ENCODE peak calls at places on chromosomes 2 and 18, in five cellular contexts. One of them, this sample, is unnamed.

GRCh38 chr2:27907547-27907946 is 17.0 kb downstream of the BABAM2 start:
- DNase-seq in frontal cortex: no peak
- DNase-seq in sciatic nerve: no peak
- DNase-seq in LoVo: no peak
- DNase-seq in NCI-H1105: no peak
- DNase-seq in this sample: no peak

GRCh38 chr2:177783835-177784448 is 288.6 kb downstream of the PDE11A start:
- DNase-seq in sciatic nerve: no peak
- DNase-seq in frontal cortex: no peak
- DNase-seq in LoVo: no peak
- DNase-seq in NCI-H1105: no peak
- DNase-seq in this sample: no peak

GRCh38 chr2:171319164-171319810 is 114.5 kb downstream of the METTL8 start:
- DNase-seq in NCI-H1105: no peak
- DNase-seq in LoVo: no peak
- DNase-seq in sciatic nerve: no peak
- DNase-seq in frontal cortex: no peak
- DNase-seq in this sample: no peak

GRCh38 chr2:157302492-157303099 is 23.0 kb downstream of the ERMN start:
- DNase-seq in frontal cortex: peak
- DNase-seq in sciatic nerve: no peak
- DNase-seq in NCI-H1105: peak
- DNase-seq in LoVo: peak
- DNase-seq in this sample: peak

GRCh38 chr2:119126650-119127049 is 31.9 kb downstream of the C1QL2 start:
- DNase-seq in frontal cortex: no peak
- DNase-seq in LoVo: peak
- DNase-seq in NCI-H1105: no peak
- DNase-seq in sciatic nerve: no peak
- DNase-seq in this sample: peak

GRCh38 chr18:59846814-59847490 is 52.8 kb upstream of the PMAIP1 start:
- DNase-seq in frontal cortex: peak
- DNase-seq in sciatic nerve: no peak
- DNase-seq in NCI-H1105: no peak
- DNase-seq in LoVo: peak
- DNase-seq in this sample: no peak

GRCh38 chr2:120531863-120532600 is 186.1 kb downstream of the INHBB start:
- DNase-seq in frontal cortex: no peak
- DNase-seq in LoVo: no peak
- DNase-seq in sciatic nerve: no peak
- DNase-seq in NCI-H1105: no peak
- DNase-seq in this sample: no peak

GRCh38 chr18:12408247-12408869 is 629 bp downstream of the PRELID3A start:
- DNase-seq in NCI-H1105: no peak
- DNase-seq in sciatic nerve: peak
- DNase-seq in LoVo: no peak
- DNase-seq in frontal cortex: no peak
- DNase-seq in this sample: no peak

GRCh38 chr18:9673296-9674251 is 34.5 kb upstream of the RAB31 start:
- DNase-seq in frontal cortex: no peak
- DNase-seq in sciatic nerve: no peak
- DNase-seq in NCI-H1105: no peak
- DNase-seq in LoVo: peak
- DNase-seq in this sample: peak

GRCh38 chr18:32771169-32771751 is 1.6 kb downstream of the KLHL14 start:
- DNase-seq in NCI-H1105: peak
- DNase-seq in LoVo: no peak
- DNase-seq in frontal cortex: peak
- DNase-seq in sciatic nerve: peak
- DNase-seq in this sample: no peak

GRCh38 chr18:57575542-57575941 is 11.0 kb downstream of the FECH start:
- DNase-seq in sciatic nerve: no peak
- DNase-seq in NCI-H1105: no peak
- DNase-seq in frontal cortex: no peak
- DNase-seq in LoVo: no peak
- DNase-seq in this sample: no peak

GRCh38 chr2:25230626-25231311 is 62.4 kb upstream of the POMC start:
- DNase-seq in frontal cortex: no peak
- DNase-seq in sciatic nerve: no peak
- DNase-seq in NCI-H1105: no peak
- DNase-seq in LoVo: no peak
- DNase-seq in this sample: no peak

GRCh38 chr2:198973181-198973580 is 484.6 kb downstream of the SATB2 start:
- DNase-seq in NCI-H1105: no peak
- DNase-seq in frontal cortex: no peak
- DNase-seq in sciatic nerve: no peak
- DNase-seq in LoVo: no peak
- DNase-seq in this sample: no peak

GRCh38 chr2:130327703-130328527 is 14.8 kb upstream of the IMP4 start:
- DNase-seq in frontal cortex: no peak
- DNase-seq in NCI-H1105: no peak
- DNase-seq in LoVo: peak
- DNase-seq in sciatic nerve: no peak
- DNase-seq in this sample: no peak

GRCh38 chr18:35024965-35025364 is 16.2 kb upstream of the MAPRE2 start:
- DNase-seq in frontal cortex: no peak
- DNase-seq in LoVo: no peak
- DNase-seq in NCI-H1105: no peak
- DNase-seq in sciatic nerve: peak
- DNase-seq in this sample: no peak

GRCh38 chr2:30150786-30151185 is 4.0 kb downstream of the YPEL5 start:
- DNase-seq in sciatic nerve: no peak
- DNase-seq in LoVo: no peak
- DNase-seq in frontal cortex: no peak
- DNase-seq in NCI-H1105: no peak
- DNase-seq in this sample: no peak

GRCh38 chr2:237424544-237424943 is 10.6 kb upstream of the COL6A3 start:
- DNase-seq in NCI-H1105: no peak
- DNase-seq in frontal cortex: no peak
- DNase-seq in sciatic nerve: no peak
- DNase-seq in LoVo: no peak
- DNase-seq in this sample: no peak

GRCh38 chr2:73494031-73494430 is 108.4 kb downstream of the ALMS1 start:
- DNase-seq in LoVo: peak
- DNase-seq in NCI-H1105: no peak
- DNase-seq in sciatic nerve: no peak
- DNase-seq in frontal cortex: no peak
- DNase-seq in this sample: peak

GRCh38 chr2:16653083-16653375 is 12.6 kb downstream of the CYRIA start:
- DNase-seq in frontal cortex: no peak
- DNase-seq in NCI-H1105: no peak
- DNase-seq in sciatic nerve: no peak
- DNase-seq in LoVo: no peak
- DNase-seq in this sample: no peak

GRCh38 chr2:28346587-28346986 is 46.1 kb upstream of the FOSL2 start:
- DNase-seq in LoVo: no peak
- DNase-seq in sciatic nerve: peak
- DNase-seq in NCI-H1105: no peak
- DNase-seq in frontal cortex: no peak
- DNase-seq in this sample: no peak

GRCh38 chr2:221848286-221848685 is 276.2 kb upstream of the EPHA4 start:
- DNase-seq in LoVo: no peak
- DNase-seq in frontal cortex: no peak
- DNase-seq in sciatic nerve: no peak
- DNase-seq in NCI-H1105: no peak
- DNase-seq in this sample: no peak

GRCh38 chr2:68157002-68157401 is 686 bp upstream of the PNO1 start:
- DNase-seq in LoVo: no peak
- DNase-seq in frontal cortex: peak
- DNase-seq in NCI-H1105: no peak
- DNase-seq in sciatic nerve: peak
- DNase-seq in this sample: no peak

This sample was measured in HCT116.